ENCODE peak calls at places on chromosomes 6 and 20, in four cellular contexts. R, P, V and D are unnamed samples.

GRCh38 chr20:38452880-38453624 is 17.9 kb upstream of the SNHG17 start:
- DNase-seq in P (no peak), R (no peak), V (no peak), D (no peak)

GRCh38 chr6:33882154-33882553 is 78.4 kb upstream of the MLN start:
- DNase-seq in V (no peak), P (no peak), R (no peak), D (no peak)

GRCh38 chr6:70666726-70667125 is 957 bp upstream of the SMAP1 start:
- DNase-seq in R (no peak), P (no peak), V (no peak), D (no peak)

GRCh38 chr6:160960067-160960466 is 31.5 kb upstream of the MAP3K4 start:
- DNase-seq in P (no peak), R (no peak), V (no peak), D (no peak)

GRCh38 chr6:19052219-19052618 is 665.1 kb downstream of the RNF144B start:
- DNase-seq in V (no peak), R (no peak), P (no peak), D (no peak)

GRCh38 chr20:33393609-33394008 is 7.7 kb downstream of the CDK5RAP1 start:
- DNase-seq in R (no peak), P (no peak), V (no peak), D (no peak)

GRCh38 chr20:8424010-8424409 is 291.9 kb downstream of the PLCB1 start:
- DNase-seq in R (no peak), P (no peak), V (no peak), D (no peak)

GRCh38 chr6:161486326-161486725 is 212.5 kb upstream of the AGPAT4 start:
- DNase-seq in R (peak), P (no peak), V (no peak), D (no peak)

GRCh38 chr6:135493218-135493961 is 4.2 kb downstream of the AHI1 start:
- DNase-seq in P (no peak), V (no peak), R (no peak), D (no peak)

GRCh38 chr6:32192608-32193039 is at the start of gene GPSM3:
- DNase-seq in V (no peak), R (no peak), P (peak), D (no peak)

GRCh38 chr6:154134471-154135147 is 95.6 kb downstream of the OPRM1 start:
- DNase-seq in P (no peak), V (no peak), R (no peak), D (no peak)

GRCh38 chr6:152301806-152302568 is 335.2 kb downstream of the SYNE1 start:
- DNase-seq in P (peak), R (no peak), V (no peak), D (peak)

GRCh38 chr20:39581034-39581433 is 618.9 kb downstream of the DHX35 start:
- DNase-seq in V (no peak), P (no peak), R (no peak), D (no peak)

GRCh38 chr20:20710847-20711315 is 1.6 kb downstream of the RALGAPA2 start:
- DNase-seq in V (no peak), P (peak), R (no peak), D (no peak)

GRCh38 chr6:56363796-56364195 is 116.4 kb upstream of the COL21A1 start:
- DNase-seq in P (no peak), R (no peak), V (no peak), D (no peak)

GRCh38 chr6:15905488-15906392 is 223.1 kb upstream of the MYLIP start:
- DNase-seq in R (no peak), V (no peak), P (no peak), D (no peak)

GRCh38 chr20:17295151-17295726 is 68.4 kb downstream of the PCSK2 start:
- DNase-seq in P (no peak), R (no peak), V (peak), D (no peak)

GRCh38 chr6:128336436-128337095 is 183.8 kb downstream of the PTPRK start:
- DNase-seq in V (no peak), R (no peak), P (no peak), D (no peak)

GRCh38 chr6:149846321-149846720 is 17.8 kb downstream of the LRP11 start:
- DNase-seq in P (no peak), V (peak), R (no peak), D (no peak)

GRCh38 chr20:60242836-60243520 is 284.8 kb downstream of the CDH26 start:
- DNase-seq in V (no peak), P (no peak), R (no peak), D (no peak)

GRCh38 chr20:2815242-2815900 is 584 bp downstream of the C20orf141 start:
- DNase-seq in R (no peak), V (no peak), P (no peak), D (no peak)

GRCh38 chr20:41738584-41739193 is 120.5 kb upstream of the CHD6 start:
- DNase-seq in V (peak), R (peak), P (no peak), D (no peak)

GRCh38 chr6:130975325-130975724 is 87.7 kb downstream of the EPB41L2 start:
- DNase-seq in P (no peak), R (no peak), V (no peak), D (no peak)

GRCh38 chr20:41137412-41138216 is at the start of gene PLCG1:
- DNase-seq in R (peak), P (peak), V (peak), D (peak)

GRCh38 chr6:7067305-7067704 is 40.5 kb upstream of the RREB1 start:
- DNase-seq in P (no peak), R (no peak), V (no peak), D (no peak)

GRCh38 chr20:63548992-63549391 is 1.4 kb upstream of the SRMS start:
- DNase-seq in V (no peak), R (no peak), P (no peak), D (no peak)

GRCh38 chr6:137799950-137800568 is 67.0 kb upstream of the TNFAIP3 start:
- DNase-seq in P (peak), V (no peak), R (peak), D (no peak)

GRCh38 chr6:129417416-129418086 is 292.4 kb downstream of the ARHGAP18 start:
- DNase-seq in V (no peak), R (no peak), P (no peak), D (no peak)

GRCh38 chr20:61888101-61888865 is 177.4 kb downstream of the TAF4 start:
- DNase-seq in R (no peak), P (no peak), V (no peak), D (no peak)

GRCh38 chr6:51570168-51570921 is 517.1 kb downstream of the PKHD1 start:
- DNase-seq in P (no peak), V (no peak), R (no peak), D (no peak)

GRCh38 chr6:137033828-137034227 is 10.9 kb downstream of the IL20RA start:
- DNase-seq in V (no peak), P (peak), R (no peak), D (no peak)

GRCh38 chr20:50475879-50476292 is 34.3 kb upstream of the PTPN1 start:
- DNase-seq in V (no peak), P (no peak), R (no peak), D (no peak)

GRCh38 chr20:46557231-46557956 is 6.9 kb upstream of the OCSTAMP start:
- DNase-seq in V (no peak), P (no peak), R (no peak), D (no peak)

GRCh38 chr6:144768676-144769599 is 483.8 kb downstream of the UTRN start:
- DNase-seq in V (peak), P (no peak), R (no peak), D (no peak)

GRCh38 chr6:25320459-25320858 is 41.3 kb downstream of the CARMIL1 start:
- DNase-seq in P (no peak), V (no peak), R (no peak), D (no peak)

GRCh38 chr20:49323622-49324238 is 45.9 kb upstream of the ZNFX1 start:
- DNase-seq in V (peak), P (peak), R (peak), D (no peak)

GRCh38 chr6:49548613-49549304 is 1.7 kb upstream of the C6orf141 start:
- DNase-seq in V (no peak), R (no peak), P (no peak), D (no peak)

GRCh38 chr6:34688956-34689355 is 7.6 kb downstream of the ILRUN start:
- DNase-seq in P (no peak), V (no peak), R (no peak), D (no peak)

GRCh38 chr6:6681443-6681842 is 92.9 kb downstream of the LY86 start:
- DNase-seq in P (no peak), R (no peak), V (no peak), D (no peak)